ENCODE peak calls at places on chromosomes 5 and 9, in six cellular contexts. D is breast epithelium; Q is AG04449; J is ascending aorta; W is CD8-positive, alpha-beta T cell; O is fibroblast of villous mesenchyme. U is an unnamed sample.

GRCh38 chr5:61301345-61301744 is 30.7 kb upstream of the ZSWIM6 start:
- DNase-seq in D (no peak), Q (peak), J (no peak), W (no peak), O (peak), U (peak)

GRCh38 chr9:100082786-100083185 is 16.0 kb downstream of the ERP44 start:
- DNase-seq in D (no peak), Q (peak), J (no peak), W (no peak), O (peak), U (peak)

GRCh38 chr5:154038241-154038603 is 488 bp downstream of the FAM114A2 start:
- DNase-seq in D (no peak), Q (no peak), J (no peak), W (peak), O (peak), U (no peak)

GRCh38 chr5:117266237-117266725 is 691.7 kb upstream of the SEMA6A start:
- DNase-seq in D (no peak), Q (no peak), J (no peak), W (no peak), O (no peak), U (peak)

GRCh38 chr9:98135938-98136337 is 16.9 kb upstream of the TRIM14 start:
- DNase-seq in D (no peak), Q (no peak), J (no peak), W (no peak), O (no peak), U (no peak)

GRCh38 chr9:114178756-114179450 is 23.6 kb downstream of the COL27A1 start:
- DNase-seq in D (peak), Q (no peak), J (no peak), W (no peak), O (no peak), U (no peak)

GRCh38 chr5:148228392-148228984 is 9.8 kb upstream of the MARCOL start:
- DNase-seq in D (no peak), Q (no peak), J (no peak), W (no peak), O (no peak), U (no peak)

GRCh38 chr9:97954550-97954989 is 16.6 kb upstream of the HEMGN start:
- DNase-seq in D (no peak), Q (no peak), J (no peak), W (peak), O (peak), U (peak)

GRCh38 chr5:178460598-178461425 is 129.4 kb downstream of the COL23A1 start:
- DNase-seq in D (peak), Q (no peak), J (peak), W (peak), O (peak), U (peak)

GRCh38 chr9:105355810-105356209 is 92.0 kb upstream of the FSD1L start:
- DNase-seq in D (no peak), Q (no peak), J (no peak), W (no peak), O (peak), U (peak)

GRCh38 chr5:177133845-177134652 is 476 bp downstream of the NSD1 start:
- DNase-seq in D (no peak), Q (no peak), J (no peak), W (no peak), O (peak), U (no peak)

GRCh38 chr5:80414113-80414512 is 6.2 kb downstream of the ZFYVE16 start:
- DNase-seq in D (no peak), Q (no peak), J (no peak), W (no peak), O (peak), U (peak)

GRCh38 chr5:148740966-148741742 is 85.3 kb upstream of the ADRB2 start:
- DNase-seq in D (no peak), Q (peak), J (no peak), W (no peak), O (peak), U (peak)

GRCh38 chr9:68768619-68769018 is 63.6 kb downstream of the PIP5K1B start:
- DNase-seq in D (no peak), Q (no peak), J (no peak), W (no peak), O (no peak), U (no peak)

GRCh38 chr9:98451576-98451975 is 196.1 kb upstream of the TBC1D2 start:
- DNase-seq in D (no peak), Q (no peak), J (no peak), W (no peak), O (no peak), U (no peak)

GRCh38 chr5:57243286-57244137 is 69.7 kb downstream of the GPBP1 start:
- DNase-seq in D (no peak), Q (no peak), J (no peak), W (no peak), O (no peak), U (no peak)

GRCh38 chr5:127585661-127586060 is 63.2 kb upstream of the CTXN3 start:
- DNase-seq in D (no peak), Q (no peak), J (no peak), W (no peak), O (no peak), U (no peak)

GRCh38 chr9:127877566-127877998 is at the start of gene AK1:
- DNase-seq in D (peak), Q (no peak), J (no peak), W (no peak), O (peak), U (peak)

GRCh38 chr5:158513490-158514301 is 586.0 kb downstream of the EBF1 start:
- DNase-seq in D (no peak), Q (no peak), J (no peak), W (no peak), O (no peak), U (peak)

GRCh38 chr9:70485273-70485858 is 70.9 kb upstream of the KLF9 start:
- DNase-seq in D (no peak), Q (no peak), J (no peak), W (no peak), O (peak), U (peak)

GRCh38 chr9:108101410-108101809 is 611.8 kb upstream of the KLF4 start:
- DNase-seq in D (no peak), Q (no peak), J (no peak), W (no peak), O (no peak), U (no peak)

GRCh38 chr5:124179788-124180187 is 566.7 kb downstream of the ZNF608 start:
- DNase-seq in D (no peak), Q (no peak), J (no peak), W (no peak), O (no peak), U (no peak)

GRCh38 chr5:153654444-153654843 is 164.0 kb downstream of the GRIA1 start:
- DNase-seq in D (no peak), Q (peak), J (no peak), W (no peak), O (peak), U (no peak)

GRCh38 chr5:98694902-98695301 is 78.6 kb upstream of the RGMB start:
- DNase-seq in D (no peak), Q (no peak), J (no peak), W (no peak), O (no peak), U (no peak)

GRCh38 chr5:150000261-150000989 is at the start of the genes HMGXB3 and TIGD6:
- DNase-seq in D (peak), Q (peak), J (peak), W (peak), O (peak), U (peak)

GRCh38 chr5:137954131-137954879 is 65.0 kb downstream of the PKD2L2 start:
- DNase-seq in D (no peak), Q (peak), J (no peak), W (no peak), O (peak), U (peak)

GRCh38 chr5:43017438-43017820 is 22.7 kb downstream of the ANXA2R start:
- DNase-seq in D (no peak), Q (no peak), J (no peak), W (no peak), O (peak), U (peak)

GRCh38 chr9:36742264-36742663 is 169.6 kb downstream of the MELK start:
- DNase-seq in D (no peak), Q (no peak), J (no peak), W (no peak), O (no peak), U (no peak)

GRCh38 chr9:73180373-73180772 is 28.7 kb downstream of the ANXA1 start:
- DNase-seq in D (no peak), Q (peak), J (no peak), W (no peak), O (peak), U (peak)

GRCh38 chr5:3100921-3101551 is 349.6 kb upstream of the IRX2 start:
- DNase-seq in D (no peak), Q (no peak), J (no peak), W (no peak), O (no peak), U (no peak)

GRCh38 chr5:91318727-91319126 is 64.4 kb downstream of the ARRDC3 start:
- DNase-seq in D (no peak), Q (no peak), J (no peak), W (no peak), O (no peak), U (no peak)

GRCh38 chr5:99614888-99615287 is 686.1 kb upstream of the CHD1 start:
- DNase-seq in D (no peak), Q (no peak), J (no peak), W (no peak), O (no peak), U (no peak)

GRCh38 chr5:8577792-8578191 is 708.8 kb downstream of the MTRR start:
- DNase-seq in D (no peak), Q (no peak), J (no peak), W (no peak), O (peak), U (peak)

GRCh38 chr5:76099286-76099702 is 16.1 kb downstream of the SV2C start:
- DNase-seq in D (no peak), Q (no peak), J (no peak), W (no peak), O (no peak), U (no peak)

DNA sequence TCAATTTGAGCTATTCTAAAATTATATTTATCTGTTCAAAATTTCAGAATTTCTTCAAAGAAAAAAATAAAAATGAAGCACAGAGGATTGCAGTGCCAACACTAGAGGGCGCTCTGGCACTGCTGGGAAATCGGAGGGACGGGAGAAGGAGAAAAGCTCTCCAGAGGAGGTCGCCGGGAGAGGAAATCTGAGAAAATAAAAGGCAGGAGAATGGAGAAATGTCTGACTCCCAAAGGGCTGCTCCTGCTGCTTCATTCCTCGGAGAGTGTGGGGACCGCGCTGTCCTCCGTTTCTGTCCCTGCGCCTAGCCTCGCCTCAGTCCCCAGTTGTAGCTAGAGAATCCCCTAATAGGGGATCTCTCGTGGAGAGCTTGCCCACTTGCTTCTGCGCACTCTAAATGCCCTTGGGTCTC is 40.0 kb upstream of the ARSB start:
- DNase-seq in D (no peak), Q (peak), J (no peak), W (peak), O (peak), U (peak)
- H3K4me3 ChIP-seq in D (peak), Q (peak), J (peak), W (no peak), O (peak), U (peak)

GRCh38 chr9:93645149-93645889 is 68.9 kb downstream of the PHF2 start:
- DNase-seq in D (no peak), Q (no peak), J (no peak), W (no peak), O (no peak), U (no peak)

GRCh38 chr9:93644397-93645088 is 68.2 kb downstream of the PHF2 start:
- DNase-seq in D (no peak), Q (no peak), J (no peak), W (no peak), O (no peak), U (no peak)

GRCh38 chr9:93640027-93640426 is 63.6 kb downstream of the PHF2 start:
- DNase-seq in D (no peak), Q (no peak), J (no peak), W (no peak), O (no peak), U (no peak)

GRCh38 chr9:93645921-93646639 is 69.7 kb downstream of the PHF2 start:
- DNase-seq in D (no peak), Q (no peak), J (no peak), W (no peak), O (no peak), U (no peak)

DNA sequence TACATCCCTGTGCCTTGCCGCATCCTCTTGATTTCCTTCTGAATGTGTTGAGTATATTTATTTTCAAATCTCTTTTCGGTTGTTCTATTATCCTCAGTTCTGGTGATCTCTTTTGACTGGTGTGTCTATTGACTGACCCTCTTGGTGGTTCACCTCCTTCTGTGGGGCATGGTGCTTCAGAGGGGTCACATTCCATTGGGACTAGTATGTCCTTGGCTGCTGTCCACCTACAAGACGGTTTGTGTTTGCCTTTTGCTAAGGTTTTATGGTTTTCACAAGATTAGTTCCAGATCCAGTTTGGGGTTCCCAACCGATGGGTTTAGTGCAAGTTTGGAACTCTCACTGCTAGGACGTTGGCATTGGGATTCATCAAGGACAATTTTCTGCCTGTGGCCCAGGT is 66.6 kb downstream of the PHF2 start:
- DNase-seq in D (no peak), Q (peak), J (no peak), W (no peak), O (peak), U (peak)
- H3K4me3 ChIP-seq in D (no peak), Q (no peak), J (no peak), W (no peak), O (no peak), U (no peak)

GRCh38 chr5:59042201-59042600 is 459.3 kb downstream of the RAB3C start:
- DNase-seq in D (no peak), Q (no peak), J (no peak), W (no peak), O (peak), U (peak)

GRCh38 chr5:59040007-59040803 is 457.3 kb downstream of the RAB3C start:
- DNase-seq in D (no peak), Q (no peak), J (no peak), W (no peak), O (peak), U (peak)

GRCh38 chr5:59039296-59040006 is 456.6 kb downstream of the RAB3C start:
- DNase-seq in D (peak), Q (no peak), J (peak), W (peak), O (peak), U (peak)

GRCh38 chr5:59041355-59041754 is 458.5 kb downstream of the RAB3C start:
- DNase-seq in D (no peak), Q (no peak), J (no peak), W (no peak), O (no peak), U (no peak)

DNA sequence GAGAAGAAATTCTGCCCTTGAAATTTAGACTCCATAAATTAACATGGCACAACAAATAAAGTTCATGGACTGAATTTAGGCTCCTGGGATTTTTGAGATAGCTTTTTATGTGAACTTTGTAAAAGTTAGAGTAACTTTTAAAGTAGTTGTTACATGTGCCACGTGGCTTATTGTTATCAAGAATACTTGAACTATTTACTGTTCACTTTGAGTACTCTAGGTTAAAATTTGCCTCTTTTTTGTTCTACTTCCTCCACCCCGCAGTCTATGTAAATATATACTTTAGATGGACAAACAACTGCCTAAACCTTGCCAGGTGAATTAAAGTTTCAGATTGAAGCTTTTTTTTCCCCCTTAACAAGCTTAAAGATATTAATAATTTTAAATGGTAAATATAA is 457.9 kb downstream of the RAB3C start:
- DNase-seq in D (no peak), Q (no peak), J (no peak), W (no peak), O (no peak), U (no peak)
- H3K4me3 ChIP-seq in D (no peak), Q (no peak), J (no peak), W (no peak), O (no peak), U (no peak)

GRCh38 chr5:141393267-141393666 is 834 bp downstream of the PCDHGA8 start:
- DNase-seq in D (no peak), Q (no peak), J (no peak), W (no peak), O (no peak), U (no peak)

GRCh38 chr5:141388661-141389060 is 1.2 kb downstream of the PCDHGB4 start:
- DNase-seq in D (no peak), Q (no peak), J (no peak), W (no peak), O (no peak), U (no peak)

GRCh38 chr5:141392429-141393198 is at the start of gene PCDHGA8:
- DNase-seq in D (no peak), Q (no peak), J (no peak), W (no peak), O (peak), U (peak)

GRCh38 chr5:141384471-141385267 is 2.1 kb downstream of the PCDHGA7 start:
- DNase-seq in D (no peak), Q (no peak), J (no peak), W (no peak), O (no peak), U (no peak)

DNA sequence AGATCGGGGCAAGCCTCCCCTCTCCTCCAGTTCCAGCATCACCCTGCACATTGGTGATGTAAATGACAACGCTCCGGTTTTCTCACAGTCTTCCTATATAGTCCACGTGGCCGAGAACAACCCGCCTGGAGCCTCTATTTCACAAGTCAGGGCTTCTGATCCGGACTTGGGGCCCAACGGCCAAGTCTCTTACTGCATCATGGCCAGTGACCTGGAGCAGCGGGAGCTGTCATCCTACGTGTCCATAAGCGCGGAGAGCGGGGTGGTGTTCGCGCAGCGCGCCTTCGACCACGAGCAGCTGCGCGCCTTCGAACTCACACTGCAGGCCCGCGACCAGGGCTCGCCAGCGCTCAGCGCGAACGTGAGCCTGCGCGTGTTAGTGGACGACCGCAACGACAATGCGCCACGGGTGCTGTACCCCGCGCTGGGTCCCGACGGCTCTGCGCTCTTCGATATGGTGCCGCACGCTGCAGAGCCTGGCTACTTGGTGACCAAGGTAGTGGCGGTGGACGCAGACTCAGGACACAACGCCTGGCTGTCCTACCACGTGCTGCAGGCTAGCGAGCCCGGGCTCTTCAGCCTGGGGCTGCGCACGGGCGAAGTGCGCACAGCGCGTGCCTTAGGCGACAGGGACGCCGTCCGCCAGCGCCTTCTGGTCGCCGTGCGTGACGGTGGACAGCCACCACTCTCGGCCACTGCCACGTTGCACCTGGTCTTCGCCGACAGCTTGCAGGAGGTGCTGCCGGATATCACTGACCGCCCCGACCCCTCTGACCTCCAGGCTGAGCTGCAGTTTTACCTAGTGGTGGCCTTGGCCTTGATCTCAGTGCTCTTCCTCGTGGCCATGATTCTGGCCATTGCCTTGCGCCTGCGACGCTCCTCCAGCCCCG is 1.9 kb downstream of the PCDHGB4 start:
- DNase-seq in D (no peak), Q (no peak), J (no peak), W (no peak), O (no peak), U (no peak)
- H3K4me3 ChIP-seq in D (no peak), Q (no peak), J (no peak), W (no peak), O (no peak), U (no peak)

GRCh38 chr9:136684799-136685198 is 2.5 kb downstream of the AGPAT2 start:
- DNase-seq in D (no peak), Q (no peak), J (no peak), W (no peak), O (no peak), U (no peak)
- H3K4me3 ChIP-seq in D (no peak), Q (no peak), J (no peak), W (no peak), O (no peak), U (no peak)

GRCh38 chr9:95504053-95504963 is 12.5 kb downstream of the PTCH1 start:
- DNase-seq in D (no peak), Q (no peak), J (no peak), W (no peak), O (peak), U (peak)

GRCh38 chr9:95506438-95506691 is 10.4 kb downstream of the PTCH1 start:
- DNase-seq in D (no peak), Q (no peak), J (no peak), W (no peak), O (peak), U (peak)

GRCh38 chr9:95503369-95503768 is 13.4 kb downstream of the PTCH1 start:
- DNase-seq in D (no peak), Q (no peak), J (no peak), W (no peak), O (no peak), U (no peak)

GRCh38 chr9:95505676-95506437 is 10.9 kb downstream of the PTCH1 start:
- DNase-seq in D (no peak), Q (no peak), J (no peak), W (no peak), O (peak), U (peak)

GRCh38 chr9:95505072-95505471 is 11.7 kb downstream of the PTCH1 start:
- DNase-seq in D (no peak), Q (no peak), J (no peak), W (no peak), O (no peak), U (no peak)
- H3K4me3 ChIP-seq in D (peak), Q (peak), J (peak), W (no peak), O (peak), U (peak)

GRCh38 chr5:96896806-96897205 is 20.5 kb downstream of the ERAP2 start:
- DNase-seq in D (no peak), Q (no peak), J (no peak), W (no peak), O (no peak), U (no peak)
- H3K4me3 ChIP-seq in D (no peak), Q (no peak), J (no peak), W (no peak), O (no peak), U (no peak)